ENCODE peak calls at places on chromosomes 12 and 14, in eight cellular contexts. X is NCI-H1417; G is neural progenitor cell; R is endothelial cell; N is Peyer's patch; P is brain microvascular endothelial cell; Z is cardiac muscle cell; S is stimulated activated CD8-positive, alpha-beta memory T cell treated with anti-CD3 and anti-CD28 coated beads, Interleukin-15, amount 100 ng/mL, for 24 hours. C is an unnamed sample.

GRCh38 chr12:31914927-31915326 is 44.3 kb upstream of the RESF1 start:
- DNase-seq in P (no peak), X (peak), R (no peak), S (no peak), N (no peak), Z (no peak), G (no peak), C (no peak)

GRCh38 chr12:2629051-2629450 is 165.7 kb upstream of the FKBP4 start:
- DNase-seq in R (no peak), G (no peak), S (no peak), Z (no peak), X (peak), N (no peak), P (no peak), C (no peak)

GRCh38 chr12:46908236-46908935 is 82.6 kb upstream of the SLC38A4 start:
- DNase-seq in P (peak), X (no peak), Z (no peak), S (no peak), N (no peak), R (no peak), G (no peak), C (no peak)

GRCh38 chr12:24444634-24445033 is 495.2 kb upstream of the SOX5 start:
- DNase-seq in P (no peak), Z (no peak), G (no peak), S (no peak), R (no peak), X (no peak), N (no peak), C (no peak)

GRCh38 chr12:71950404-71950803 is 11.8 kb downstream of the TPH2 start:
- DNase-seq in G (no peak), N (no peak), Z (no peak), R (no peak), P (no peak), S (no peak), X (no peak), C (no peak)

GRCh38 chr14:44317433-44317746 is 189.7 kb downstream of the FSCB start:
- DNase-seq in G (no peak), X (no peak), N (no peak), S (no peak), R (no peak), P (no peak), Z (no peak), C (no peak)

GRCh38 chr14:54815016-54815415 is 87.6 kb downstream of the GCH1 start:
- DNase-seq in S (no peak), P (no peak), Z (no peak), N (no peak), R (no peak), G (no peak), X (no peak), C (no peak)

GRCh38 chr14:70292716-70293115 is 66.8 kb downstream of the COX16 start:
- DNase-seq in P (no peak), G (no peak), R (no peak), S (no peak), N (no peak), X (no peak), Z (no peak), C (no peak)

GRCh38 chr12:93378373-93379310 is 917 bp downstream of the NUDT4 start:
- DNase-seq in S (peak), P (peak), R (peak), G (peak), Z (no peak), X (peak), N (peak), C (peak)

GRCh38 chr14:106821119-106821518 is 1294.7 kb downstream of the TMEM121 start:
- DNase-seq in G (no peak), R (no peak), S (no peak), Z (no peak), N (no peak), X (no peak), P (no peak), C (no peak)

GRCh38 chr14:44112774-44113460 is 394.2 kb downstream of the FSCB start:
- DNase-seq in Z (no peak), G (no peak), N (no peak), R (no peak), P (no peak), S (no peak), X (no peak), C (no peak)

GRCh38 chr12:6231359-6232268 is 31.4 kb downstream of the CD9 start:
- DNase-seq in Z (no peak), R (no peak), P (no peak), N (no peak), G (no peak), S (no peak), X (no peak), C (no peak)

GRCh38 chr12:114709112-114709511 is 25.1 kb upstream of the TBX3 start:
- DNase-seq in S (no peak), X (no peak), N (no peak), G (no peak), P (no peak), Z (no peak), R (no peak), C (no peak)

GRCh38 chr12:116066381-116067230 is 210.9 kb downstream of the MED13L start:
- DNase-seq in P (peak), R (peak), X (peak), N (peak), G (peak), S (peak), Z (peak), C (peak)

GRCh38 chr14:105938055-105938863 is 411.9 kb downstream of the TMEM121 start:
- DNase-seq in X (no peak), G (no peak), N (no peak), S (no peak), Z (no peak), R (no peak), P (no peak), C (peak)

GRCh38 chr12:16224196-16224595 is 53.3 kb downstream of the SLC15A5 start:
- DNase-seq in P (no peak), N (no peak), R (no peak), Z (no peak), X (no peak), G (no peak), S (no peak), C (no peak)

GRCh38 chr14:21723431-21724045 is 49.9 kb upstream of the OR4E1 start:
- DNase-seq in P (no peak), S (no peak), X (peak), G (peak), Z (peak), R (peak), N (no peak), C (no peak)

GRCh38 chr14:105047283-105048016 is 17.8 kb downstream of the GPR132 start:
- DNase-seq in Z (no peak), R (no peak), S (no peak), X (no peak), G (no peak), N (no peak), P (no peak), C (no peak)